ENCODE peak calls at places on chromosome 18, in five cellular contexts. X is mammary epithelial cell, W is GM13976, T is CD14-positive monocyte, I is fibroblast of the aortic adventitia. V is an unnamed sample.
A peak's percentile ranks its signal among the peaks of the same experiment; 100 is the strongest.

GRCh38 chr18:48910972-48911545 is 39.7 kb downstream of the SMAD7 start:
- DNase-seq in I (no peak), X (no peak), T (peak; percentile 5), W (no peak), V (no peak)

GRCh38 chr18:49495074-49495473 is 8.0 kb upstream of the C18orf32 start:
- DNase-seq in T (no peak), W (no peak), X (no peak), I (no peak), V (no peak)

GRCh38 chr18:43789234-43790000 is 512.1 kb upstream of the SYT4 start:
- DNase-seq in W (no peak), I (peak; percentile 62), T (no peak), X (no peak), V (no peak)

GRCh38 chr18:59744271-59744721 is 47.1 kb upstream of the CCBE1 start:
- DNase-seq in X (peak; percentile 83), I (peak; percentile 95), T (no peak), W (no peak), V (no peak)

GRCh38 chr18:34978533-34978893 is 62.7 kb upstream of the MAPRE2 start:
- DNase-seq in I (peak; percentile 3), W (no peak), T (no peak), X (no peak), V (no peak)

GRCh38 chr18:6055711-6056110 is 160.4 kb upstream of the TMEM200C start:
- DNase-seq in T (no peak), I (peak; percentile 75), X (no peak), W (no peak), V (no peak)

GRCh38 chr18:3037423-3037915 is 24.5 kb upstream of the LPIN2 start:
- DNase-seq in W (peak; percentile 81), X (peak; percentile 72), T (peak; percentile 65), I (peak; percentile 47), V (no peak)

GRCh38 chr18:44594779-44595467 is 85.8 kb upstream of the SETBP1 start:
- DNase-seq in X (peak; percentile 71), T (no peak), I (peak; percentile 93), W (no peak), V (no peak)

GRCh38 chr18:9506046-9506792 is 30.9 kb downstream of the RALBP1 start:
- DNase-seq in T (no peak), W (no peak), X (no peak), I (peak; percentile 39), V (no peak)

GRCh38 chr18:26803643-26804042 is 61.9 kb downstream of the AQP4 start:
- DNase-seq in X (no peak), W (no peak), I (no peak), T (no peak), V (no peak)

GRCh38 chr18:23442958-23443357 is 10.1 kb upstream of the RIOK3 start:
- DNase-seq in I (no peak), X (no peak), W (no peak), T (no peak), V (no peak)

GRCh38 chr18:27062802-27063201 is 122.3 kb downstream of the CHST9 start:
- DNase-seq in I (no peak), X (peak; percentile 96), T (no peak), W (no peak), V (no peak)

GRCh38 chr18:3224223-3224622 is 4.5 kb upstream of the MYOM1 start:
- DNase-seq in W (no peak), T (no peak), I (no peak), X (no peak), V (no peak)

GRCh38 chr18:65073060-65073550 is 677.7 kb upstream of the CDH7 start:
- DNase-seq in W (no peak), I (no peak), X (no peak), T (no peak), V (no peak)

DNA sequence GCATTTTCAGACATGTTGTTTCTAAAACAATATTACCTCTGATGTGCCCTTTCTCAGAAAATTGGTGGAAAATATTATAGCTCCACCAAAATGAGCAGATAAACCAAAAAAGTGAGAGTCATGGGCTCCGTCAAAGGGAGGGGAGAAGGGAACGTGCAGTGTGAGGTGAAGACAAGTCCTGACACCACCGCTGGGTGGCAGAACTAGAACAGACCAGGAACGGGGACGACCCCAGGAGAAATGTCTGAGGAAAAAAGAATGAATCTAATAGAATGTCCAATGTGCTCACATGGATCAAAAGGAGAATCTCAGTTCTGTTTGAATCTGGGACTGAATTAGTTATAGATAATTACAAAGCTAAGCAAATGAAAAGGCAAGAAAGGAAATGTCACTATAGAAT is 22.6 kb upstream of the BCL2 start:
- DNase-seq in T (no peak), W (peak; percentile 52), I (peak; percentile 34), X (no peak), V (no peak)
- TF ChIP-seq CTCF in T (peak; percentile 53), W (peak; percentile 43), I (peak; percentile 44), X (peak; percentile 48), V (peak; percentile 31)

GRCh38 chr18:73352546-73352945 is 484.8 kb upstream of the NETO1 start:
- DNase-seq in I (peak; percentile 63), X (no peak), W (no peak), T (no peak), V (no peak)
- TF ChIP-seq CTCF in I (peak; percentile 29), X (peak; percentile 22), W (no peak), T (no peak), V (no peak)

GRCh38 chr18:46408334-46408987 is 248.6 kb downstream of the LOXHD1 start:
- DNase-seq in T (no peak), W (no peak), X (no peak), I (no peak), V (no peak)
- TF ChIP-seq CTCF in T (peak; percentile 26), W (no peak), X (no peak), I (no peak), V (no peak)

GRCh38 chr18:51559198-51559901 is 361.9 kb upstream of the MEX3C start:
- DNase-seq in X (peak; percentile 54), T (no peak), I (no peak), W (no peak), V (no peak)
- TF ChIP-seq CTCF in X (no peak), T (no peak), I (no peak), W (no peak), V (no peak)

GRCh38 chr18:39167990-39168389 is 1602.4 kb upstream of the CELF4 start:
- DNase-seq in W (no peak), T (no peak), X (no peak), I (no peak), V (no peak)
- TF ChIP-seq CTCF in W (no peak), T (no peak), X (no peak), I (no peak), V (no peak)

DNA sequence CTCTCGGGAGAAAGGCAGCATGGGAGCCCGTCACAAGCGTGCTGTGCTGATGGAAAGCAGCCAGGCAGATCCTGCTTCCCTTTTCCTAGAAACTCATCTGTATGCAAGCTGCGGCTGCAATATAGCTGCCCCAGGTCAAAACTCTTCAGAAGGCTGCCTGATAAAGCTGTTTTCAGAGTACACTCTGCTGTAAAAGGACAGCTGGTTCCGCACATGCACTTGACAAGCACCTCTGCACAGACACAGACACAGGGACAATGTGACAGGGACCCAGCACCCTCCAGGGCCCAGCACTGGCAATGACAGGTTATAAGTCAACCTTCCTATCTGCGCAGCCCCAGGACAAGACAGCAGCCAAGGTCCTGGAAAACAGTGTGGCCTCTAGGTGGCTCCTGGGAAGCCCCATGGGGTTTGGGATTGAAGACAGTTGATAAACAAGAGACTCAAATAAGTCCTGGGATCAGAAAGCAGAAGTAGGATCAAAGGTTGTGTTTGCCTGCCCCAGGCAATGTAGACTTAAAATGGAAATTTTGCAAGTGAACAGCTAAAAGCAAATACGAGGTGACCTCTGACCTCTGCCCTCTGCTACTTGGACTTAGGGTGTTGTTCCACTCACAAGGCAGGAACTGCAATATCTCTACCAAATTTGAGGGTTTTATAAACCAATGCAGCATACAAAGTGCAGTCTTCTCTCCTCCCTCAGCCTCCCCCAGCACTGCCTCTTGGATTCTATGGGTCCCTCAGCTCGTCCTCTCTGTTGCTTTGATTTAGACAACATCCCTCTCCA is 16.9 kb downstream of the SLC66A2 start:
- DNase-seq in T (peak; percentile 39), I (no peak), X (no peak), W (no peak), V (no peak)
- TF ChIP-seq CTCF in T (no peak), I (no peak), X (no peak), W (no peak), V (no peak)

GRCh38 chr18:66393463-66393862 is 210.4 kb downstream of the CDH19 start:
- DNase-seq in T (no peak), W (no peak), I (no peak), X (no peak), V (no peak)
- TF ChIP-seq CTCF in T (no peak), W (no peak), I (no peak), X (no peak), V (no peak)